ENCODE peak calls at places on chromosome 11, in nine cellular contexts. R is AG04449, M is PC-3, W is bronchial epithelial cell, B is left ventricle myocardium inferior, H is suprapubic skin, L is endothelial cell, V is lower leg skin, C is neural crest cell. S is an unnamed sample.

GRCh38 chr11:93513763-93514162 is 29.4 kb downstream of the SMCO4 start:
- DNase-seq in H (no peak), V (no peak), R (no peak), L (no peak), C (no peak), B (no peak), M (no peak), W (no peak), S (no peak)

GRCh38 chr11:38131535-38131934 is 1533.5 kb upstream of the RAG2 start:
- DNase-seq in M (no peak), H (no peak), R (no peak), C (no peak), B (no peak), W (no peak), L (no peak), V (no peak), S (no peak)

GRCh38 chr11:108289699-108290098 is 66.8 kb downstream of the ATM start:
- DNase-seq in L (no peak), V (no peak), B (no peak), W (no peak), H (no peak), M (peak; percentile 51), C (no peak), R (no peak), S (no peak)

GRCh38 chr11:112751312-112751711 is 209.9 kb upstream of the NCAM1 start:
- DNase-seq in W (no peak), L (no peak), H (no peak), B (peak; percentile 48), C (no peak), V (no peak), M (no peak), R (no peak), S (no peak)

GRCh38 chr11:9330387-9331384 is 16.3 kb upstream of the TMEM41B start:
- DNase-seq in C (no peak), M (peak; percentile 90), R (peak; percentile 73), W (peak; percentile 65), L (no peak), H (no peak), B (no peak), V (no peak), S (no peak)

GRCh38 chr11:115324569-115325432 is 179.4 kb downstream of the CADM1 start:
- DNase-seq in M (peak; percentile 54), L (peak; percentile 17), W (peak; percentile 60), H (no peak), R (no peak), B (no peak), C (no peak), V (no peak), S (no peak)

GRCh38 chr11:19686234-19686633 is 26.4 kb upstream of the NAV2 start:
- DNase-seq in M (no peak), W (no peak), V (no peak), C (no peak), H (no peak), B (no peak), R (no peak), L (no peak), S (no peak)

GRCh38 chr11:90867416-90867815 is 644.6 kb upstream of the CHORDC1 start:
- DNase-seq in W (no peak), C (no peak), V (no peak), M (no peak), R (no peak), H (no peak), L (no peak), B (no peak), S (no peak)

GRCh38 chr11:100752371-100753073 is 65.4 kb downstream of the ARHGAP42 start:
- DNase-seq in R (no peak), L (no peak), H (no peak), M (peak; percentile 41), V (no peak), W (no peak), B (no peak), C (no peak), S (no peak)

GRCh38 chr11:27064086-27064485 is 23.5 kb downstream of the BBOX1 start:
- DNase-seq in V (no peak), H (no peak), L (no peak), C (no peak), B (no peak), W (no peak), R (no peak), M (no peak), S (no peak)

GRCh38 chr11:66850588-66851250 is 6.1 kb upstream of the LRFN4 start:
- DNase-seq in L (no peak), R (no peak), B (no peak), W (no peak), H (peak; percentile 61), C (no peak), M (no peak), V (peak; percentile 79), S (no peak)

GRCh38 chr11:66853242-66854229 is 3.3 kb upstream of the LRFN4 start:
- DNase-seq in V (no peak), C (no peak), B (no peak), R (no peak), W (no peak), H (no peak), L (no peak), M (no peak), S (no peak)

GRCh38 chr11:66851251-66851620 is 5.6 kb upstream of the LRFN4 start:
- DNase-seq in R (no peak), B (no peak), M (no peak), C (no peak), H (peak; percentile 48), L (no peak), V (no peak), W (no peak), S (no peak)

GRCh38 chr11:66852466-66853241 is 4.2 kb upstream of the LRFN4 start:
- DNase-seq in L (no peak), M (no peak), C (no peak), B (no peak), H (no peak), W (no peak), V (no peak), R (no peak), S (no peak)

GRCh38 chr11:66851698-66852465 is 5.0 kb upstream of the LRFN4 start:
- DNase-seq in V (no peak), H (no peak), C (no peak), L (peak; percentile 54), R (no peak), W (no peak), M (no peak), B (no peak), S (no peak)
- TF ChIP-seq CTCF in V (no peak), H (no peak), C (peak; percentile 18), L (peak; percentile 48), R (peak; percentile 37), W (peak; percentile 25), M (peak; percentile 44), B (no peak), S (no peak)

GRCh38 chr11:1690167-1691026 is 6.6 kb upstream of the KRTAP5-6 start:
- DNase-seq in L (no peak), C (no peak), H (no peak), B (no peak), M (no peak), V (peak; percentile 50), R (no peak), W (no peak), S (no peak)

GRCh38 chr11:1692708-1693326 is 4.2 kb upstream of the KRTAP5-6 start:
- DNase-seq in H (peak; percentile 54), C (no peak), V (no peak), L (no peak), M (no peak), W (no peak), R (no peak), B (no peak), S (no peak)

GRCh38 chr11:1691878-1692707 is 4.9 kb upstream of the KRTAP5-6 start:
- DNase-seq in W (no peak), C (no peak), M (no peak), R (no peak), V (no peak), H (no peak), L (no peak), B (no peak), S (no peak)

GRCh38 chr11:1693327-1694063 is 3.5 kb upstream of the KRTAP5-6 start:
- DNase-seq in M (peak; percentile 81), B (peak; percentile 85), L (peak; percentile 96), V (peak; percentile 95), H (peak; percentile 86), C (peak; percentile 97), W (peak; percentile 36), R (peak; percentile 1), S (peak; percentile 62)

DNA sequence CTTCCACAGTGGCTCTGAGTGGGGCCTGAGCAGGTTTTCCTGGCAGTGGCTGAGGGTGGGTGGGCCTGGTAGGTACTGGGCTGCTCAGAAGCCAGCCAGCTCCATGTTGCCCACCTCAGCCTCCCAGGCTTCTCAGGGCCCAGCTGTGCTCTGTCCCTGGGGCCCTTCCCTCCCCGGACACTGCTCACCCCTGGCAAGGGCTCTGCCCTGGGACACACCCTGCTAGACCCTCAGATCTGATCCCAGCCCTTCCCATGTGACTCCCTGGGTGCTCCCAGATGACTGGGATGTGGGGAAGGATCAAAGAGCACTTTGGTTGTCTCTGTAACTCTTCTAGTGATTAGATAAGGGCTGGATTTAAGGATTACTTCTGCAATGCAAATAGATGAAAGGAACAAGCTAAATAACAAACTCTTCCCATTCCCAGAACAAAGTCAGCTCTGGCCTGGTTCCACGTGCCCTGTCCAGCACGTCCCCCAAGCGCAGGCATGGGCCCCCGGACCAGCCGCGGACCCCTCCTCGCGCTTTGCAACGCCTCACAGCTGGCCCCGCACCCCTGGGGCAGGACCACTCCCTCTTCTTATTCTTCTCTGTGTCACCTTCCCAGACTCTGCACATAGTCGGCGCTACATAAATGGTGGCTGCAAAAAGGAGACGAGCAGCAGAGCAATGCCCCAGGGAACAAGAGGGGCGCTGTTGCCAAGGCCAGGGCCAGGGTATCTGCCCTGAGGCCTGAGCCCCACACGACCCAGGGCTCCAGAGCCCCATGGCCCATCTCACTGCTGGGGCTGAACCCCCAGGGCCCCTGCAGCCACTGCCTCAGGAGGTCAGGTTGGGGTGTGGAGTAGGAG is 5.7 kb upstream of the KRTAP5-6 start:
- DNase-seq in B (no peak), C (no peak), L (no peak), H (no peak), W (no peak), V (peak; percentile 57), R (no peak), M (no peak), S (no peak)
- TF ChIP-seq CTCF in B (no peak), C (no peak), L (no peak), H (no peak), W (no peak), V (no peak), R (no peak), M (no peak), S (no peak)

DNA sequence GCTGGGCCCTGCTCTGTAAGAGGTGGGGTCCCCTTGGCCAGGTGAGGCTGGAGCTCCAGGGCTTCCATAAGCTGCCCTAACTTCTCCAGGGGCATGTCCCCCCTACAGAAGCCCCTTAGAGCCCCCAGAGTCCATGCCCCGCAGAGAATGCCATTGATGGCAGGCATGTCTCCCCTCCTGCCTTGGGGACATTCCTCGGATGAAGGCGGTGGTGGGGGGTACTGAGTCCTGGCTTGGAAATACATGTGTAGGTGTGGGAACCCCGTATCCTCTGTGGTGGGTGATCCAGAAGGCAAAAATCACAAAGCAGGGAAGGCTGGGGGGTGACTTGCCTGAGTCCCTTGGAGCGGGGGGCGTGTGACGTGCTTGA is 69.6 kb upstream of the KCNQ1OT1 start:
- DNase-seq in W (no peak), B (no peak), H (peak; percentile 49), L (no peak), C (no peak), M (no peak), R (no peak), V (peak; percentile 82), S (no peak)
- TF ChIP-seq CTCF in W (no peak), B (no peak), H (no peak), L (no peak), C (no peak), M (no peak), R (no peak), V (no peak), S (no peak)

GRCh38 chr11:128522063-128522942 is 65.1 kb downstream of the ETS1 start:
- DNase-seq in V (peak; percentile 97), C (peak; percentile 82), R (peak; percentile 97), L (peak; percentile 93), B (peak; percentile 94), W (peak; percentile 97), M (peak; percentile 99), H (peak; percentile 94), S (peak; percentile 89)
- TF ChIP-seq CTCF in V (no peak), C (no peak), R (no peak), L (no peak), B (no peak), W (no peak), M (no peak), H (no peak), S (no peak)

S was measured in CD4-positive, alpha-beta T cell.